ENCODE peak calls at places on chromosomes 5 and 9, in five cellular contexts. One of them, this sample, is unnamed.

GRCh38 chr5:30581198-30581925 is 612.1 kb upstream of the CDH6 start:
- DNase-seq in Peyer's patch: no peak
- DNase-seq in GM12865: no peak
- DNase-seq in kidney epithelial cell: no peak
- DNase-seq in A549: no peak
- DNase-seq in this sample: no peak

GRCh38 chr5:28234356-28234968 is 1196.1 kb upstream of the CDH9 start:
- DNase-seq in A549: no peak
- DNase-seq in kidney epithelial cell: peak; percentile 19
- DNase-seq in GM12865: no peak
- DNase-seq in Peyer's patch: no peak
- DNase-seq in this sample: no peak

GRCh38 chr5:57499262-57500050 is 16.8 kb upstream of the ACTBL2 start:
- DNase-seq in GM12865: peak; percentile 62
- DNase-seq in kidney epithelial cell: no peak
- DNase-seq in Peyer's patch: no peak
- DNase-seq in A549: peak; percentile 47
- DNase-seq in this sample: no peak

GRCh38 chr5:10853144-10853543 is 92.1 kb upstream of the DAP start:
- DNase-seq in A549: no peak
- DNase-seq in kidney epithelial cell: no peak
- DNase-seq in GM12865: no peak
- DNase-seq in Peyer's patch: no peak
- DNase-seq in this sample: no peak

GRCh38 chr9:113931140-113931539 is 55.0 kb downstream of the ZNF618 start:
- DNase-seq in Peyer's patch: no peak
- DNase-seq in GM12865: no peak
- DNase-seq in A549: no peak
- DNase-seq in kidney epithelial cell: no peak
- DNase-seq in this sample: no peak

GRCh38 chr9:126531591-126531990 is 82.1 kb upstream of the LMX1B start:
- DNase-seq in Peyer's patch: no peak
- DNase-seq in A549: no peak
- DNase-seq in kidney epithelial cell: no peak
- DNase-seq in GM12865: no peak
- DNase-seq in this sample: no peak

GRCh38 chr5:170642776-170643436 is 139.1 kb downstream of the KCNIP1 start:
- DNase-seq in GM12865: no peak
- DNase-seq in Peyer's patch: peak; percentile 3
- DNase-seq in kidney epithelial cell: no peak
- DNase-seq in A549: no peak
- DNase-seq in this sample: no peak

GRCh38 chr5:71982717-71983395 is 124.4 kb upstream of the MAP1B start:
- DNase-seq in Peyer's patch: no peak
- DNase-seq in A549: no peak
- DNase-seq in kidney epithelial cell: no peak
- DNase-seq in GM12865: peak; percentile 15
- DNase-seq in this sample: no peak

GRCh38 chr5:135973323-135974018 is 18.7 kb upstream of the LECT2 start:
- DNase-seq in Peyer's patch: no peak
- DNase-seq in GM12865: no peak
- DNase-seq in kidney epithelial cell: no peak
- DNase-seq in A549: no peak
- DNase-seq in this sample: no peak

GRCh38 chr5:31993182-31993961 is 180.7 kb downstream of the GOLPH3 start:
- DNase-seq in A549: no peak
- DNase-seq in GM12865: peak; percentile 32
- DNase-seq in Peyer's patch: no peak
- DNase-seq in kidney epithelial cell: peak; percentile 45
- DNase-seq in this sample: peak; percentile 43

GRCh38 chr9:114131808-114132549 is 23.4 kb upstream of the COL27A1 start:
- DNase-seq in GM12865: no peak
- DNase-seq in Peyer's patch: no peak
- DNase-seq in kidney epithelial cell: no peak
- DNase-seq in A549: no peak
- DNase-seq in this sample: no peak

GRCh38 chr9:75190762-75191161 is 102.4 kb downstream of the OSTF1 start:
- DNase-seq in kidney epithelial cell: no peak
- DNase-seq in Peyer's patch: no peak
- DNase-seq in A549: no peak
- DNase-seq in GM12865: no peak
- DNase-seq in this sample: no peak

GRCh38 chr9:132648685-132649084 is 21.1 kb downstream of the DDX31 start:
- DNase-seq in A549: no peak
- DNase-seq in kidney epithelial cell: no peak
- DNase-seq in GM12865: no peak
- DNase-seq in Peyer's patch: no peak
- DNase-seq in this sample: no peak

GRCh38 chr9:106954562-106954961 is 91.6 kb downstream of the ZNF462 start:
- DNase-seq in kidney epithelial cell: no peak
- DNase-seq in A549: no peak
- DNase-seq in Peyer's patch: no peak
- DNase-seq in GM12865: no peak
- DNase-seq in this sample: no peak

GRCh38 chr9:80775515-80775914 is 913.8 kb downstream of the TLE1 start:
- DNase-seq in Peyer's patch: no peak
- DNase-seq in A549: no peak
- DNase-seq in GM12865: no peak
- DNase-seq in kidney epithelial cell: no peak
- DNase-seq in this sample: peak; percentile 73

GRCh38 chr9:2271426-2271825 is 256.3 kb downstream of the SMARCA2 start:
- DNase-seq in A549: no peak
- DNase-seq in Peyer's patch: peak; percentile 60
- DNase-seq in GM12865: peak; percentile 74
- DNase-seq in kidney epithelial cell: no peak
- DNase-seq in this sample: no peak

GRCh38 chr5:13660072-13660471 is 284.4 kb downstream of the DNAH5 start:
- DNase-seq in kidney epithelial cell: no peak
- DNase-seq in Peyer's patch: no peak
- DNase-seq in A549: no peak
- DNase-seq in GM12865: no peak
- DNase-seq in this sample: peak; percentile 7

GRCh38 chr9:108704156-108704852 is 151.5 kb downstream of the ACTL7B start:
- DNase-seq in A549: no peak
- DNase-seq in Peyer's patch: no peak
- DNase-seq in GM12865: no peak
- DNase-seq in kidney epithelial cell: no peak
- DNase-seq in this sample: no peak

GRCh38 chr5:76604838-76605237 is 18.4 kb downstream of the F2RL2 start:
- DNase-seq in A549: no peak
- DNase-seq in kidney epithelial cell: no peak
- DNase-seq in GM12865: no peak
- DNase-seq in Peyer's patch: no peak
- DNase-seq in this sample: no peak

GRCh38 chr5:42994285-42995151 is 45.6 kb downstream of the ANXA2R start:
- DNase-seq in Peyer's patch: peak; percentile 96
- DNase-seq in A549: peak; percentile 64
- DNase-seq in GM12865: peak; percentile 92
- DNase-seq in kidney epithelial cell: no peak
- DNase-seq in this sample: peak; percentile 92

GRCh38 chr9:4584636-4585035 is 77.5 kb upstream of the PLPP6 start:
- DNase-seq in Peyer's patch: no peak
- DNase-seq in GM12865: no peak
- DNase-seq in A549: no peak
- DNase-seq in kidney epithelial cell: no peak
- DNase-seq in this sample: no peak

GRCh38 chr9:113572076-113572861 is 108.7 kb downstream of the RGS3 start:
- DNase-seq in kidney epithelial cell: no peak
- DNase-seq in GM12865: no peak
- DNase-seq in A549: no peak
- DNase-seq in Peyer's patch: peak; percentile 36
- DNase-seq in this sample: no peak

GRCh38 chr9:118362123-118362522 is 657.9 kb downstream of the TLR4 start:
- DNase-seq in GM12865: no peak
- DNase-seq in A549: no peak
- DNase-seq in kidney epithelial cell: no peak
- DNase-seq in Peyer's patch: no peak
- DNase-seq in this sample: peak; percentile 8

GRCh38 chr9:112338561-112338960 is 5.1 kb upstream of the PTBP3 start:
- DNase-seq in Peyer's patch: peak; percentile 60
- DNase-seq in kidney epithelial cell: peak; percentile 59
- DNase-seq in A549: peak; percentile 66
- DNase-seq in GM12865: no peak
- DNase-seq in this sample: no peak

GRCh38 chr9:33506626-33507370 is 17.3 kb upstream of the ANKRD18B start:
- DNase-seq in GM12865: peak; percentile 4
- DNase-seq in kidney epithelial cell: peak; percentile 97
- DNase-seq in Peyer's patch: no peak
- DNase-seq in A549: no peak
- DNase-seq in this sample: peak; percentile 74

DNA sequence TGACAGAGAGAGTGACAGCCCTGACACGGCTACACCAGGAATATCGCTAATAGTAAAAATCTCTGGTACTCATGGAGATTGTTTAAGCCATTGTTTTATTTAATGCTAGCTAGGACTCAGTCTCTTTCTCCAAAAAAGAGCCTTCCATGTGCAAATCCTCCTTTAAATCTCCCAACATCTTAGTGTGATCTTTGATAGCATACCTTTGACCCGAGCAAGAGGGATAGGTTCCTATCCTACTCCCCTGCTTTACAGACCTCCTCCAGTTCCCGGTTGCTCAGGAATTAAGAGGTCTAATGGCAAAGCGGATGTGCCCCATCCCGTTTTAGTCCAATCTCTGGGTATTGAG is 663 bp upstream of the FRMD3 start:
- DNase-seq in A549: no peak
- DNase-seq in kidney epithelial cell: no peak
- DNase-seq in Peyer's patch: no peak
- DNase-seq in GM12865: no peak
- DNase-seq in this sample: no peak
- TF ChIP-seq CTCF in A549: no peak
- TF ChIP-seq CTCF in kidney epithelial cell: no peak
- TF ChIP-seq CTCF in Peyer's patch: no peak
- TF ChIP-seq CTCF in GM12865: no peak
- TF ChIP-seq CTCF in this sample: no peak

GRCh38 chr5:177985430-177986040 is 10.5 kb downstream of the PROP1 start:
- DNase-seq in A549: no peak
- DNase-seq in GM12865: no peak
- DNase-seq in kidney epithelial cell: no peak
- DNase-seq in Peyer's patch: no peak
- DNase-seq in this sample: no peak

GRCh38 chr5:177982072-177982727 is 13.8 kb downstream of the PROP1 start:
- DNase-seq in Peyer's patch: peak; percentile 43
- DNase-seq in kidney epithelial cell: no peak
- DNase-seq in A549: peak; percentile 40
- DNase-seq in GM12865: peak; percentile 29
- DNase-seq in this sample: no peak

GRCh38 chr5:177982956-177983355 is 13.1 kb downstream of the PROP1 start:
- DNase-seq in Peyer's patch: no peak
- DNase-seq in kidney epithelial cell: no peak
- DNase-seq in A549: no peak
- DNase-seq in GM12865: no peak
- DNase-seq in this sample: no peak

GRCh38 chr5:177983763-177984564 is 12.1 kb downstream of the PROP1 start:
- DNase-seq in kidney epithelial cell: no peak
- DNase-seq in Peyer's patch: no peak
- DNase-seq in GM12865: no peak
- DNase-seq in A549: no peak
- DNase-seq in this sample: no peak

DNA sequence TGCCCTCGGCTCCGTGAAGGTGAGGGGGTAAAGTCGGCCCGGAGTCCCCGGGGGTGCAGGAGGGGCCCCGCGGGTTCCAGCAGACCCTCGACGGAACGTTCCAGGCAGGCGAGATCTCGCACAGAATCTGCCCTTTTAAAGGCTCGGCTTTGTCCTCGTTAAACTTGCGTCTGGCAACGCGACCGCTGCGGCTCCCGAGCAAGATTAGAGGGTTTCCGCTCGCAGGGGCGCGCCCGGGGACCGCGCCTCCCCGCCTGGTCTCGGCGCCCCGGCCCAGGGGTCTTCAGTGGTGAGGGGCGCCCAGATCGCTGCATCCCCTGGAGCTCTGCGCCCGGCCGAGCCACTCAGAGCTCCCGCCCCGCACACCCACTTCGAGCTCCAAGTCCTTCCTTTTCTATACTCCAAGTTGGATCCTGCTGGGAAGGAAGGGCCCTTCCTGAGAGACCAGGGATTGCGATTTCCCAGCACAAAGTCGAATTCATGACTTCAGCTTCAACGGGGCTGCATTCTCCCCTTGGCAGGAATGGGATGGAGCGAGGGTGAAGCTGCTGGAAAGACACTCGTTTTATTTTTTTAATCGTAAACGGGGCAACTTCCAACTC is 11.4 kb downstream of the PROP1 start:
- DNase-seq in Peyer's patch: no peak
- DNase-seq in A549: no peak
- DNase-seq in GM12865: no peak
- DNase-seq in kidney epithelial cell: no peak
- DNase-seq in this sample: no peak
- H3K4me3 ChIP-seq in Peyer's patch: no peak overlapping the region
- H3K4me3 ChIP-seq in A549: no peak overlapping the region
- H3K4me3 ChIP-seq in GM12865: no peak overlapping the region
- H3K4me3 ChIP-seq in kidney epithelial cell: no peak overlapping the region
- H3K4me3 ChIP-seq in this sample: no peak overlapping the region

GRCh38 chr5:73151733-73152410 is 21.1 kb upstream of the TMEM174 start:
- DNase-seq in Peyer's patch: no peak
- DNase-seq in kidney epithelial cell: no peak
- DNase-seq in GM12865: no peak
- DNase-seq in A549: no peak
- DNase-seq in this sample: no peak
- TF ChIP-seq CTCF in Peyer's patch: no peak
- TF ChIP-seq CTCF in kidney epithelial cell: no peak
- TF ChIP-seq CTCF in GM12865: no peak
- TF ChIP-seq CTCF in A549: no peak
- TF ChIP-seq CTCF in this sample: no peak

GRCh38 chr5:134245692-134246091 is 19.8 kb upstream of the PPP2CA start:
- DNase-seq in Peyer's patch: no peak
- DNase-seq in A549: no peak
- DNase-seq in GM12865: no peak
- DNase-seq in kidney epithelial cell: no peak
- DNase-seq in this sample: no peak
- H3K4me3 ChIP-seq in Peyer's patch: no peak overlapping the region
- H3K4me3 ChIP-seq in A549: no peak overlapping the region
- H3K4me3 ChIP-seq in GM12865: no peak overlapping the region
- H3K4me3 ChIP-seq in kidney epithelial cell: no peak overlapping the region
- H3K4me3 ChIP-seq in this sample: no peak overlapping the region

GRCh38 chr5:106843812-106844416 is 826.8 kb downstream of the EFNA5 start:
- DNase-seq in A549: peak; percentile 12
- DNase-seq in kidney epithelial cell: no peak
- DNase-seq in Peyer's patch: no peak
- DNase-seq in GM12865: peak; percentile 15
- DNase-seq in this sample: no peak
- TF ChIP-seq CTCF in A549: peak; percentile 16
- TF ChIP-seq CTCF in kidney epithelial cell: no peak
- TF ChIP-seq CTCF in Peyer's patch: no peak
- TF ChIP-seq CTCF in GM12865: no peak
- TF ChIP-seq CTCF in this sample: peak; percentile 1

This sample was measured in retinal pigment epithelial cell.